ENCODE peak calls at places on chromosomes 2 and 18, in eight cellular contexts. One of them, this sample, is unnamed.

GRCh38 chr2:160397530-160397865 is 96.1 kb downstream of the RBMS1 start:
- DNase-seq in right lobe of liver: no peak
- DNase-seq in Peyer's patch: no peak
- DNase-seq in uterus: no peak
- DNase-seq in H1: no peak
- DNase-seq in colonic mucosa: no peak
- DNase-seq in AG04450: no peak
- DNase-seq in fibroblast of lung: no peak
- DNase-seq in this sample: no peak

GRCh38 chr2:127582863-127583861 is 47.7 kb downstream of the MYO7B start:
- DNase-seq in H1: peak
- DNase-seq in fibroblast of lung: no peak
- DNase-seq in Peyer's patch: peak
- DNase-seq in uterus: no peak
- DNase-seq in AG04450: no peak
- DNase-seq in colonic mucosa: no peak
- DNase-seq in right lobe of liver: no peak
- DNase-seq in this sample: no peak

GRCh38 chr2:179861777-179862117 is 335 bp upstream of the ZNF385B start:
- DNase-seq in H1: no peak
- DNase-seq in colonic mucosa: no peak
- DNase-seq in right lobe of liver: no peak
- DNase-seq in fibroblast of lung: peak
- DNase-seq in AG04450: no peak
- DNase-seq in uterus: no peak
- DNase-seq in Peyer's patch: no peak
- DNase-seq in this sample: no peak

GRCh38 chr2:188404341-188405004 is 112.8 kb downstream of the GULP1 start:
- DNase-seq in fibroblast of lung: peak
- DNase-seq in uterus: no peak
- DNase-seq in Peyer's patch: no peak
- DNase-seq in AG04450: no peak
- DNase-seq in right lobe of liver: no peak
- DNase-seq in H1: no peak
- DNase-seq in colonic mucosa: no peak
- DNase-seq in this sample: no peak

GRCh38 chr2:64288321-64288931 is 144.2 kb upstream of the PELI1 start:
- DNase-seq in H1: no peak
- DNase-seq in colonic mucosa: no peak
- DNase-seq in uterus: peak
- DNase-seq in right lobe of liver: no peak
- DNase-seq in Peyer's patch: no peak
- DNase-seq in fibroblast of lung: peak
- DNase-seq in AG04450: peak
- DNase-seq in this sample: no peak

GRCh38 chr2:105842555-105842954 is 97.8 kb downstream of the NCK2 start:
- DNase-seq in uterus: no peak
- DNase-seq in Peyer's patch: no peak
- DNase-seq in right lobe of liver: no peak
- DNase-seq in colonic mucosa: no peak
- DNase-seq in H1: no peak
- DNase-seq in fibroblast of lung: no peak
- DNase-seq in AG04450: no peak
- DNase-seq in this sample: no peak

GRCh38 chr18:7174359-7175107 is 56.4 kb upstream of the LRRC30 start:
- DNase-seq in colonic mucosa: no peak
- DNase-seq in fibroblast of lung: no peak
- DNase-seq in AG04450: no peak
- DNase-seq in Peyer's patch: no peak
- DNase-seq in H1: no peak
- DNase-seq in uterus: no peak
- DNase-seq in right lobe of liver: no peak
- DNase-seq in this sample: no peak

GRCh38 chr2:143975216-143975615 is 544.7 kb downstream of the ZEB2 start:
- DNase-seq in AG04450: no peak
- DNase-seq in H1: no peak
- DNase-seq in right lobe of liver: no peak
- DNase-seq in fibroblast of lung: no peak
- DNase-seq in colonic mucosa: no peak
- DNase-seq in uterus: no peak
- DNase-seq in Peyer's patch: no peak
- DNase-seq in this sample: no peak

GRCh38 chr18:69617888-69618287 is 217.2 kb downstream of the DOK6 start:
- DNase-seq in fibroblast of lung: peak
- DNase-seq in right lobe of liver: no peak
- DNase-seq in Peyer's patch: no peak
- DNase-seq in colonic mucosa: no peak
- DNase-seq in H1: no peak
- DNase-seq in AG04450: peak
- DNase-seq in uterus: no peak
- DNase-seq in this sample: no peak

DNA sequence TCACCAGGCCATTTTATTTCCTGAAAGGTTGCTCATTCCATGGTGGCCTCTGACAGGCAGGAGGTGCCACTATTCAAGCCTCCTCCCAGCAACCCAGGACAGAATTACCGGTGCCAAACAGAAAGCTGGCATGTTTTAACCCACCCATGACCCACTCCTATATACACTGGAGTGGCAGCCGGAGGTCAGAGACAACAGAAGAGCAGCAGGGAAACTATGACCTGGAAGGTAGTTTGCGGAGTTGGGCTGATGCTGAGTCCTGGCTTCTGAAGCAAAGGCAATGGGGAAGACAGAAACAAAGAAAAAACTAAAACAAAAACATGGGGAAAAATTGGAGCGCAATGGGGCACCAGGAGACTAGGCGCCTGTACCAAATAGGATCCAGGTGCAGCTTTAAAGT is 2.2 kb downstream of the RFTN2 start:
- DNase-seq in fibroblast of lung: no peak
- DNase-seq in right lobe of liver: no peak
- DNase-seq in colonic mucosa: no peak
- DNase-seq in uterus: no peak
- DNase-seq in Peyer's patch: no peak
- DNase-seq in AG04450: no peak
- DNase-seq in H1: no peak
- DNase-seq in this sample: no peak
- H3K27ac ChIP-seq in fibroblast of lung: no peak
- H3K27ac ChIP-seq in right lobe of liver: no peak
- H3K27ac ChIP-seq in colonic mucosa: no peak
- H3K27ac ChIP-seq in uterus: no peak
- H3K27ac ChIP-seq in Peyer's patch: no peak
- H3K27ac ChIP-seq in AG04450: no peak
- H3K27ac ChIP-seq in H1: no peak
- H3K27ac ChIP-seq in this sample: peak

DNA sequence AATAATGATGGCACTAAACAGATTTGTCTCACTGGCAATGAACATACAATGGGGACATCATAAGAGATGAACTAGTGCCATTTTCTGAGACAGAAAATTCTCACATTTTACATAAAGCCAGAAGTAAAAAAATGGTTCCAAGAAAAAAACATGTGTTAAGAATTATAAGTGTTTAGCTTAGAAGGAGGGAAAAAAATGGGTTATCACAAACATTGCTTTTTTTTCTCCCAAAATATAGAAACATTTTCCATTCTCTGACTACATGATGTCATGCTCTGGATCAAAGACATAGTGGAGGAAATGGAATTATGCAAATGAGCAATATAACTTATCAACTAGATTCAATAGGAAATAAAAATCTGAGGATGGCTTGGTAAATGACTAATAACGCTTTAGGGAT is 49.8 kb downstream of the SPATS2L start:
- DNase-seq in right lobe of liver: no peak
- DNase-seq in fibroblast of lung: peak
- DNase-seq in uterus: no peak
- DNase-seq in Peyer's patch: no peak
- DNase-seq in AG04450: no peak
- DNase-seq in colonic mucosa: no peak
- DNase-seq in H1: no peak
- DNase-seq in this sample: no peak
- H3K27ac ChIP-seq in right lobe of liver: no peak
- H3K27ac ChIP-seq in fibroblast of lung: peak
- H3K27ac ChIP-seq in uterus: no peak
- H3K27ac ChIP-seq in Peyer's patch: no peak
- H3K27ac ChIP-seq in AG04450: no peak
- H3K27ac ChIP-seq in colonic mucosa: no peak
- H3K27ac ChIP-seq in H1: no peak
- H3K27ac ChIP-seq in this sample: no peak

GRCh38 chr2:54955358-54955673 is 94.9 kb downstream of the RTN4 start:
- DNase-seq in Peyer's patch: no peak
- DNase-seq in right lobe of liver: no peak
- DNase-seq in H1: no peak
- DNase-seq in fibroblast of lung: no peak
- DNase-seq in AG04450: no peak
- DNase-seq in colonic mucosa: no peak
- DNase-seq in uterus: no peak
- DNase-seq in this sample: no peak
- H3K27ac ChIP-seq in Peyer's patch: no peak
- H3K27ac ChIP-seq in right lobe of liver: no peak
- H3K27ac ChIP-seq in H1: no peak
- H3K27ac ChIP-seq in fibroblast of lung: no peak
- H3K27ac ChIP-seq in AG04450: no peak
- H3K27ac ChIP-seq in colonic mucosa: no peak
- H3K27ac ChIP-seq in uterus: no peak
- H3K27ac ChIP-seq in this sample: peak

DNA sequence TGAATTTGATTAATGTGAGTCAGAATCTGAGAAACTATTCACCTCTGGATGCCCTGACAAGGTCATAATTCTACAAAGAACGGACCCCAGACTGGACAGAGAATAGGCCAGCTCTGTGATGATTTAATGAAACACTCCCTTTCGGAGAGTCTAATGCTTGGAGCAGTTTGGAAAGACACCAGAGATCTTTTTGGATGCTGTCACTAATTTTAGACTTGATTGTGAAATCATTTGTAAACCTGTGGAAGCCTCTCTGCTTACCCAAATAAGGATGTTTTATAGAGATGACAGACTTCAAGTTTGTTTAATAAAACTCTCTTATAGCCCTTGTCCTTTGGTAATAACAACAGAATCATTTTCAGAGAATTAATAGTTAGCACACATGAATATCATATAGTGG is 83.5 kb downstream of the MYL12B start:
- DNase-seq in uterus: peak
- DNase-seq in right lobe of liver: no peak
- DNase-seq in fibroblast of lung: peak
- DNase-seq in Peyer's patch: no peak
- DNase-seq in colonic mucosa: no peak
- DNase-seq in AG04450: no peak
- DNase-seq in H1: no peak
- DNase-seq in this sample: no peak
- H3K27ac ChIP-seq in uterus: peak
- H3K27ac ChIP-seq in right lobe of liver: no peak
- H3K27ac ChIP-seq in fibroblast of lung: no peak
- H3K27ac ChIP-seq in Peyer's patch: no peak
- H3K27ac ChIP-seq in colonic mucosa: no peak
- H3K27ac ChIP-seq in AG04450: no peak
- H3K27ac ChIP-seq in H1: no peak
- H3K27ac ChIP-seq in this sample: no peak

GRCh38 chr18:23814977-23815614 is 125.8 kb downstream of the LAMA3 start:
- DNase-seq in colonic mucosa: no peak
- DNase-seq in Peyer's patch: no peak
- DNase-seq in AG04450: no peak
- DNase-seq in fibroblast of lung: no peak
- DNase-seq in right lobe of liver: no peak
- DNase-seq in H1: no peak
- DNase-seq in uterus: no peak
- DNase-seq in this sample: peak

GRCh38 chr18:23811176-23811575 is 121.9 kb downstream of the LAMA3 start:
- DNase-seq in uterus: no peak
- DNase-seq in H1: no peak
- DNase-seq in Peyer's patch: no peak
- DNase-seq in AG04450: no peak
- DNase-seq in colonic mucosa: no peak
- DNase-seq in right lobe of liver: no peak
- DNase-seq in fibroblast of lung: no peak
- DNase-seq in this sample: no peak

GRCh38 chr18:23809411-23809810 is 120.2 kb downstream of the LAMA3 start:
- DNase-seq in AG04450: no peak
- DNase-seq in uterus: peak
- DNase-seq in colonic mucosa: no peak
- DNase-seq in fibroblast of lung: no peak
- DNase-seq in Peyer's patch: no peak
- DNase-seq in H1: no peak
- DNase-seq in right lobe of liver: no peak
- DNase-seq in this sample: no peak

GRCh38 chr18:23810396-23810795 is 121.1 kb downstream of the LAMA3 start:
- DNase-seq in uterus: no peak
- DNase-seq in AG04450: no peak
- DNase-seq in H1: no peak
- DNase-seq in colonic mucosa: no peak
- DNase-seq in Peyer's patch: no peak
- DNase-seq in fibroblast of lung: no peak
- DNase-seq in right lobe of liver: no peak
- DNase-seq in this sample: no peak

GRCh38 chr18:23812566-23813440 is 123.5 kb downstream of the LAMA3 start:
- DNase-seq in fibroblast of lung: peak
- DNase-seq in uterus: no peak
- DNase-seq in Peyer's patch: no peak
- DNase-seq in AG04450: no peak
- DNase-seq in colonic mucosa: no peak
- DNase-seq in right lobe of liver: no peak
- DNase-seq in H1: no peak
- DNase-seq in this sample: no peak
- H3K27ac ChIP-seq in fibroblast of lung: no peak
- H3K27ac ChIP-seq in uterus: no peak
- H3K27ac ChIP-seq in Peyer's patch: no peak
- H3K27ac ChIP-seq in AG04450: no peak
- H3K27ac ChIP-seq in colonic mucosa: no peak
- H3K27ac ChIP-seq in right lobe of liver: no peak
- H3K27ac ChIP-seq in H1: no peak
- H3K27ac ChIP-seq in this sample: no peak

GRCh38 chr2:157470321-157470720 is 26.4 kb upstream of the CYTIP start:
- DNase-seq in uterus: no peak
- DNase-seq in fibroblast of lung: no peak
- DNase-seq in AG04450: no peak
- DNase-seq in right lobe of liver: no peak
- DNase-seq in colonic mucosa: no peak
- DNase-seq in H1: no peak
- DNase-seq in Peyer's patch: no peak
- DNase-seq in this sample: no peak
- H3K27ac ChIP-seq in uterus: no peak
- H3K27ac ChIP-seq in fibroblast of lung: peak
- H3K27ac ChIP-seq in AG04450: no peak
- H3K27ac ChIP-seq in right lobe of liver: no peak
- H3K27ac ChIP-seq in colonic mucosa: peak
- H3K27ac ChIP-seq in H1: no peak
- H3K27ac ChIP-seq in Peyer's patch: peak
- H3K27ac ChIP-seq in this sample: no peak

DNA sequence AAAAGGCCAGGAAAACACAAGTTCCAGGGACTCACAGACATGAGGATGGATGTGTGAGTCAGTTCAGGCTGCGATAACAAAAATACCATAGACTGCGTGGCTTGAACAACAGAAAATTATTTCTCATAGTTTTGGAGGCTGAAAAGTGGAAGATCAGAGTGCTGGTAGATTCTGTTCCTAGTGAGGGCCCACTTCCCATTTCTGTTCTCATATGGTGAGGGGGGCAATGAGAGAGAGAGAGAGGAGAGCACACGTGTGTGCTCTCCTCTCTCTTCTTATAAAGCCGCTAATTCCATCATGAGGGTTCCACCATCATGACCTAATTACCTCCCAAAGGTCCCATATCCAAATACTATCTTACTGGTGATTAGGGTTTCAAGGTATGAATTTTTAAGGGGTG is 23.0 kb downstream of the KLHL14 start:
- DNase-seq in right lobe of liver: no peak
- DNase-seq in fibroblast of lung: no peak
- DNase-seq in uterus: no peak
- DNase-seq in Peyer's patch: no peak
- DNase-seq in AG04450: no peak
- DNase-seq in H1: no peak
- DNase-seq in colonic mucosa: no peak
- DNase-seq in this sample: no peak
- H3K27ac ChIP-seq in right lobe of liver: no peak
- H3K27ac ChIP-seq in fibroblast of lung: no peak
- H3K27ac ChIP-seq in uterus: no peak
- H3K27ac ChIP-seq in Peyer's patch: no peak
- H3K27ac ChIP-seq in AG04450: no peak
- H3K27ac ChIP-seq in H1: no peak
- H3K27ac ChIP-seq in colonic mucosa: no peak
- H3K27ac ChIP-seq in this sample: no peak